ENCODE peak calls at places on chromosomes 7 and 10, in seven cellular contexts. D is WTC11; H is GM13976; V is progenitor cell of endocrine pancreas; S is GM20000; U is iris pigment epithelial cell; J is naive thymus-derived CD4-positive, alpha-beta T cell. A is an unnamed sample.
A peak's percentile ranks its signal among the peaks of the same experiment; 100 is the strongest.

GRCh38 chr7:18408461-18408860 is 87.1 kb upstream of the HDAC9 start:
- DNase-seq in D (no peak), H (no peak), V (no peak), S (no peak), U (peak; percentile 77), J (no peak), A (no peak)

GRCh38 chr10:63262674-63263073 is 129.5 kb downstream of the NRBF2 start:
- DNase-seq in D (no peak), H (no peak), V (no peak), S (no peak), U (no peak), J (no peak), A (no peak)

GRCh38 chr7:135100856-135101255 is 47.0 kb upstream of the TMEM140 start:
- DNase-seq in D (no peak), H (no peak), V (no peak), S (no peak), U (peak; percentile 22), J (no peak), A (no peak)

GRCh38 chr7:120272896-120273475 is at the start of gene KCND2:
- DNase-seq in D (peak; percentile 54), H (peak; percentile 46), V (peak; percentile 43), S (peak; percentile 49), U (no peak), J (no peak), A (no peak)

GRCh38 chr10:6757119-6757518 is 177.0 kb upstream of the PRKCQ start:
- DNase-seq in D (no peak), H (no peak), V (no peak), S (no peak), U (no peak), J (no peak), A (no peak)

GRCh38 chr7:93407239-93407638 is 167.3 kb downstream of the CALCR start:
- DNase-seq in D (no peak), H (no peak), V (no peak), S (no peak), U (no peak), J (no peak), A (no peak)

GRCh38 chr7:68706291-68706690 is 892.0 kb upstream of the AUTS2 start:
- DNase-seq in D (no peak), H (no peak), V (no peak), S (no peak), U (peak; percentile 51), J (no peak), A (no peak)

GRCh38 chr10:5499493-5499800 is at the start of gene CALML5:
- DNase-seq in D (no peak), H (no peak), V (no peak), S (no peak), U (no peak), J (no peak), A (no peak)

GRCh38 chr10:3635697-3636096 is 149.3 kb downstream of the KLF6 start:
- DNase-seq in D (no peak), H (no peak), V (no peak), S (no peak), U (no peak), J (no peak), A (no peak)

GRCh38 chr7:30708983-30709382 is 26.7 kb upstream of the CRHR2 start:
- DNase-seq in D (no peak), H (no peak), V (no peak), S (no peak), U (no peak), J (no peak), A (no peak)

A was measured in osteocyte.